ENCODE peak calls at places on chromosomes 3 and 15, in seven cellular contexts. B is hepatocyte, N is HCT116, A is GM23248, C is mammary epithelial cell, V is K562, P is fibroblast of lung. J is an unnamed sample.
A peak's percentile ranks its signal among the peaks of the same experiment; 100 is the strongest.

GRCh38 chr3:43644443-43644842 is 22.6 kb upstream of the ANO10 start:
- DNase-seq in N (no peak), C (no peak), P (no peak), V (no peak), A (no peak), B (no peak), J (peak; percentile 42)

GRCh38 chr15:42704492-42704926 is 32.4 kb downstream of the CDAN1 start:
- DNase-seq in C (peak; percentile 46), V (peak; percentile 80), N (peak; percentile 47), P (peak; percentile 53), B (peak; percentile 85), A (peak; percentile 83), J (peak; percentile 67)

GRCh38 chr15:82177291-82178010 is 85.1 kb downstream of the EFL1 start:
- DNase-seq in N (no peak), A (peak; percentile 86), B (no peak), V (no peak), P (peak; percentile 89), C (peak; percentile 62), J (no peak)

GRCh38 chr15:69081310-69082004 is 67.0 kb downstream of the NOX5 start:
- DNase-seq in C (peak; percentile 4), P (peak; percentile 72), A (peak; percentile 53), N (no peak), V (no peak), B (no peak), J (no peak)

GRCh38 chr3:64520334-64520733 is 167.5 kb downstream of the ADAMTS9 start:
- DNase-seq in P (no peak), A (no peak), N (no peak), C (no peak), V (no peak), B (no peak), J (no peak)

GRCh38 chr3:9153763-9154601 is 95.5 kb downstream of the SRGAP3 start:
- DNase-seq in P (peak; percentile 30), N (no peak), B (no peak), V (no peak), C (no peak), A (peak; percentile 83), J (no peak)

GRCh38 chr3:54575561-54575960 is 352.3 kb downstream of the LRTM1 start:
- DNase-seq in N (no peak), C (no peak), V (peak; percentile 26), A (no peak), B (no peak), P (no peak), J (no peak)

GRCh38 chr15:28995193-28995592 is 109.4 kb downstream of the APBA2 start:
- DNase-seq in A (no peak), V (no peak), C (no peak), B (no peak), N (no peak), P (no peak), J (no peak)

GRCh38 chr15:68442041-68442440 is 10.1 kb upstream of the ITGA11 start:
- DNase-seq in B (no peak), V (no peak), N (no peak), A (peak; percentile 53), P (no peak), C (no peak), J (no peak)

GRCh38 chr3:183381179-183381578 is 47.2 kb downstream of the MCF2L2 start:
- DNase-seq in B (no peak), A (peak; percentile 76), P (peak; percentile 70), C (peak; percentile 80), V (peak; percentile 20), N (no peak), J (peak; percentile 46)

GRCh38 chr15:96342611-96343528 is 12.4 kb downstream of the NR2F2 start:
- DNase-seq in N (no peak), A (no peak), V (no peak), C (no peak), P (peak; percentile 51), B (no peak), J (no peak)
- TF ChIP-seq EZH2 in N (no peak), A (no peak), V (no peak), C (no peak), P (no peak), B (no peak), J (no peak)

GRCh38 chr15:66042624-66043023 is 173.3 kb downstream of the RAB11A start:
- DNase-seq in A (no peak), B (no peak), C (peak; percentile 45), P (no peak), V (no peak), N (no peak), J (peak; percentile 58)

GRCh38 chr15:66039117-66039860 is 170.0 kb downstream of the RAB11A start:
- DNase-seq in V (no peak), P (no peak), N (no peak), B (no peak), C (peak; percentile 48), A (peak; percentile 31), J (peak; percentile 48)

GRCh38 chr15:66038387-66039116 is 169.3 kb downstream of the RAB11A start:
- DNase-seq in N (no peak), V (no peak), B (no peak), A (no peak), C (no peak), P (no peak), J (peak; percentile 41)

GRCh38 chr15:66041276-66041675 is 172.0 kb downstream of the RAB11A start:
- DNase-seq in C (no peak), P (no peak), V (no peak), A (no peak), N (no peak), B (no peak), J (no peak)

GRCh38 chr15:66040211-66040892 is 171.1 kb downstream of the RAB11A start:
- DNase-seq in N (no peak), A (peak; percentile 46), P (no peak), V (no peak), C (no peak), B (no peak), J (no peak)
- TF ChIP-seq EZH2 in N (no peak), A (no peak), P (no peak), V (no peak), C (no peak), B (no peak), J (no peak)

DNA sequence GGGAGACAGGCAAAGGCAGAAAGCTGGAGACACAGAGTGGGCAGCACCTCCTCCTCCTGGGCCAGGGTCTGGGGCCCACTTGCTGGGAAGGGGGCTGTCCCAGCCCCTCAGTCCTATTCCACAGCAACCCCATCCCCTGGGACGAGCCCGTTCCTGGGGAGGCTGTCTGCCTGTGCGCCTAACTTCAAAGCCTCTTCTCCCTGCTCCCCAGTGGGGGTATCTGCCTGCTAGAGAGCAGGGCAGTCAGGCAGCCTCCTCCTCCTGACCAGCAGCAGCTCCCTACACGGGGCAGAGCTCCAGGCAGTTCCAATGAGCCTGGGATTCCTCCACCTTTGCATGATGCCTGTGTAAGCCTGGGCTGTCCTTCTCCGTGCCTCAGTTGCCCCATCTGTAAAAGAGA is 6.9 kb downstream of the PTH1R start:
- DNase-seq in C (no peak), N (no peak), A (no peak), V (no peak), P (no peak), B (no peak), J (no peak)
- TF ChIP-seq EZH2 in C (no peak), N (no peak), A (no peak), V (no peak), P (no peak), B (no peak), J (no peak)

GRCh38 chr3:41485484-41485883 is 286.2 kb downstream of the CTNNB1 start:
- DNase-seq in A (no peak), C (no peak), P (no peak), N (no peak), V (no peak), B (no peak), J (no peak)

GRCh38 chr3:41488501-41488900 is 289.2 kb downstream of the CTNNB1 start:
- DNase-seq in B (no peak), P (no peak), N (no peak), V (no peak), A (no peak), C (no peak), J (no peak)

GRCh38 chr3:41489205-41489604 is 289.9 kb downstream of the CTNNB1 start:
- DNase-seq in A (no peak), P (no peak), N (no peak), B (no peak), C (no peak), V (no peak), J (no peak)

DNA sequence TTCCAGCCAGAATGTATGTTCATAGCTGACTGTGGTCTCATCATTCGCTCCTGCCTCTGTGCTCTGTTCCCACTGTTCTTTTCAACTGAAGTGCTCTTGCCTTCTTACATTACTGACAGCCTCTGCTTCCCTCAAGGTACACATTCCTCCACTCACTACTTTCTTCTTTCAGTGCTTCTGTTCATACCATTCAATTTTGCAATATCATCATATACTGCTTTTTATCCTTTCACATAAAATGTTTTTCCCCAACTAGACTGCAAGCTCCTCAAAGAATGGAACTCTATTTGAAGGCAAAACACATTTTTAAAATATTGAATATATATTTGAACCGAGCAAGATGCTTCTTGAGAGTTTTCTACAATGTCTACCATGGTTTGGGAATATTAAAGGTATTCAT is 291.1 kb downstream of the CTNNB1 start:
- DNase-seq in V (no peak), P (no peak), A (no peak), C (no peak), N (no peak), B (no peak), J (no peak)
- TF ChIP-seq EZH2 in V (no peak), P (no peak), A (no peak), C (no peak), N (no peak), B (no peak), J (no peak)

GRCh38 chr15:73366766-73367623 is 1.8 kb downstream of the HCN4 start:
- DNase-seq in V (no peak), A (no peak), N (no peak), C (no peak), P (no peak), B (no peak), J (no peak)
- TF ChIP-seq EZH2 in V (no peak), A (no peak), N (no peak), C (no peak), P (peak; percentile 33), B (no peak), J (no peak)

GRCh38 chr15:96344706-96345559 is 14.4 kb downstream of the NR2F2 start:
- DNase-seq in V (no peak), B (no peak), A (no peak), N (no peak), C (no peak), P (peak; percentile 40), J (no peak)

GRCh38 chr15:96346409-96346808 is 15.9 kb downstream of the NR2F2 start:
- DNase-seq in P (no peak), A (no peak), V (no peak), C (no peak), N (no peak), B (no peak), J (no peak)

GRCh38 chr15:96347181-96348111 is 16.9 kb downstream of the NR2F2 start:
- DNase-seq in P (peak; percentile 78), V (peak; percentile 45), C (no peak), A (no peak), N (no peak), B (no peak), J (no peak)

GRCh38 chr15:96344120-96344705 is 13.7 kb downstream of the NR2F2 start:
- DNase-seq in A (no peak), C (no peak), B (no peak), N (no peak), V (no peak), P (peak; percentile 43), J (no peak)

GRCh38 chr15:96345560-96346389 is 15.3 kb downstream of the NR2F2 start:
- DNase-seq in B (peak; percentile 78), C (no peak), P (peak; percentile 75), N (no peak), A (peak; percentile 88), V (no peak), J (no peak)
- TF ChIP-seq EZH2 in B (peak; percentile 70), C (no peak), P (no peak), N (no peak), A (no peak), V (no peak), J (no peak)

J was measured in PC-9.